ENCODE peak calls at places on chromosomes 7 and 10, in four cellular contexts. One of them, this sample, is unnamed.

GRCh38 chr7:130114776-130115175 is 44.4 kb downstream of the KLHDC10 start:
- DNase-seq in A549: no peak
- DNase-seq in prostate gland: no peak
- DNase-seq in ovary: no peak
- DNase-seq in this sample: no peak

GRCh38 chr7:96093435-96093834 is 228.5 kb downstream of the SLC25A13 start:
- DNase-seq in A549: no peak
- DNase-seq in prostate gland: no peak
- DNase-seq in ovary: no peak
- DNase-seq in this sample: no peak

GRCh38 chr10:122911889-122912484 is 1.6 kb downstream of the FAM24A start:
- DNase-seq in A549: peak; percentile 34
- DNase-seq in prostate gland: peak; percentile 8
- DNase-seq in ovary: no peak
- DNase-seq in this sample: no peak

GRCh38 chr10:79463578-79464496 is 18.4 kb upstream of the ZCCHC24 start:
- DNase-seq in A549: no peak
- DNase-seq in prostate gland: no peak
- DNase-seq in ovary: no peak
- DNase-seq in this sample: no peak

GRCh38 chr7:101232141-101232821 is 5.3 kb downstream of the CLDN15 start:
- DNase-seq in A549: no peak
- DNase-seq in prostate gland: peak; percentile 59
- DNase-seq in ovary: no peak
- DNase-seq in this sample: no peak

GRCh38 chr10:75283150-75284096 is 47.7 kb upstream of the COMTD1 start:
- DNase-seq in A549: no peak
- DNase-seq in prostate gland: peak; percentile 54
- DNase-seq in ovary: peak; percentile 55
- DNase-seq in this sample: peak; percentile 25

GRCh38 chr10:110076559-110077318 is 69.0 kb downstream of the ADD3 start:
- DNase-seq in A549: no peak
- DNase-seq in prostate gland: peak; percentile 8
- DNase-seq in ovary: no peak
- DNase-seq in this sample: no peak

GRCh38 chr7:159211540-159212182 is 67.0 kb upstream of the VIPR2 start:
- DNase-seq in A549: no peak
- DNase-seq in prostate gland: no peak
- DNase-seq in ovary: no peak
- DNase-seq in this sample: no peak

DNA sequence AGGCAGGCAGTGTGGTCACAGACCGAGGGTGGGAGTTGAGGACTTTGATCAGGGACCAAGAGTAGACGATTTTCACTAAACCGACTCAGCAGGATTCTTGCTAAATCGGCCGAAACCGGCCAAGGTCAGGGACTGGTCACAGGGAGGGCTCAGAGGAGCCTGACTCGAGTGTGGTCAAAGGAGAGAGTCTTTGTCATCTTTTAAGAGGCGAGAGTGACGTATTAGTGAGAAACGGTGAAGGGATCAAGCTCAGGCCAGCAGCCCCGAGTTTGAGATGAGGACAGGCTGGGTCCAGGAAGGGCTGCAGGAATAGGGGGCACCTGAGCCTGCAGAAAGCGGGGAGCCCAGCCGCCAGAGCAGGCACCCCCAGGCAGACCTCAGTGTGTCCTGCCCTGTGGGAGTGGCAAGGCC is 41.6 kb upstream of the FAM20C start:
- DNase-seq in A549: no peak
- DNase-seq in prostate gland: no peak
- DNase-seq in ovary: peak; percentile 29
- DNase-seq in this sample: no peak
- H3K4me3 ChIP-seq in A549: no peak overlapping the region
- H3K4me3 ChIP-seq in prostate gland: no peak overlapping the region
- H3K4me3 ChIP-seq in ovary: no peak overlapping the region
- H3K4me3 ChIP-seq in this sample: no peak overlapping the region

GRCh38 chr10:23358357-23358756 is 13.8 kb upstream of the C10orf67 start:
- DNase-seq in A549: no peak
- DNase-seq in prostate gland: no peak
- DNase-seq in ovary: no peak
- DNase-seq in this sample: no peak
- TF ChIP-seq CTCF in A549: no peak
- TF ChIP-seq CTCF in prostate gland: no peak
- TF ChIP-seq CTCF in ovary: no peak
- TF ChIP-seq CTCF in this sample: peak; percentile 17

DNA sequence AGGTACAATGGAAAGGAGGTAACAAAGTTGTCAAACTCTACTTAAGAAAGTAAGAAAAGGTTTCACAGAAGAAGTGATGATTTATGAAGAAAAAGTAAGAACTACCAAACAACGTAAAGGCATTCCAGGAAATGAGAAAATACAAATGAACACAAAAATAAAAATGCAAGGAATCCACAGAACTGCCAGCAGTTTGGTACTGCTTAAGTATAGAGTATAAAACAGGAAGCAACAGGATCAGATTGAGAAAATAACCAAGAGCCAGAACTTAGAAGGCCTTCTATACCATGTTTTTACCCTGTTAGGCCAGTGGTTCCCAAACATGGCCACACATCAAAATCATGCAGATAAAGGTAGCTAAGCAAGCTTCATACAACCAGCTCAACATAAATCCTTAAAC is 9.2 kb downstream of the NDUFA5 start:
- DNase-seq in A549: no peak
- DNase-seq in prostate gland: no peak
- DNase-seq in ovary: no peak
- DNase-seq in this sample: no peak
- H3K4me3 ChIP-seq in A549: no peak overlapping the region
- H3K4me3 ChIP-seq in prostate gland: no peak overlapping the region
- H3K4me3 ChIP-seq in ovary: no peak overlapping the region
- H3K4me3 ChIP-seq in this sample: no peak overlapping the region

DNA sequence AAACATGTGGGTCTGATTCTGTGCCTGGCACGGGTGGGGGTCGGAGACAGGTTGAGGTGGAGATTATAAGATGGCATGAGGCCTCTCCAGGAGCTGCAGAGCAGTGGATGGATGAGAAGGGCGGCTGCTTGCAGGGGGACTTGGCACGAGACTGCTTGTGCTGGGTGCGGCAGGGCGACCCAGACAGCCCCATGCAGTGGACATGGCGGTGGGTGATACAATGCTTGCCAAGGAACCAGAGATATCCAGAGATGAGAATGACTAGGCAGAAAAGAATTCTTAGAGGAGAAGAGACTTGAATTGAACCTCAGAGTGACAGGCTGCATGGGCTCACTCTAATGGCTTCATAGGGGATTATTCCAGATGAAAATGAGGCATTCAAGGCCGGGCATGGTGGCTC is 145.4 kb downstream of the NEURL1 start:
- DNase-seq in A549: no peak
- DNase-seq in prostate gland: no peak
- DNase-seq in ovary: no peak
- DNase-seq in this sample: no peak
- TF ChIP-seq CTCF in A549: no peak
- TF ChIP-seq CTCF in prostate gland: no peak
- TF ChIP-seq CTCF in ovary: no peak
- TF ChIP-seq CTCF in this sample: no peak

DNA sequence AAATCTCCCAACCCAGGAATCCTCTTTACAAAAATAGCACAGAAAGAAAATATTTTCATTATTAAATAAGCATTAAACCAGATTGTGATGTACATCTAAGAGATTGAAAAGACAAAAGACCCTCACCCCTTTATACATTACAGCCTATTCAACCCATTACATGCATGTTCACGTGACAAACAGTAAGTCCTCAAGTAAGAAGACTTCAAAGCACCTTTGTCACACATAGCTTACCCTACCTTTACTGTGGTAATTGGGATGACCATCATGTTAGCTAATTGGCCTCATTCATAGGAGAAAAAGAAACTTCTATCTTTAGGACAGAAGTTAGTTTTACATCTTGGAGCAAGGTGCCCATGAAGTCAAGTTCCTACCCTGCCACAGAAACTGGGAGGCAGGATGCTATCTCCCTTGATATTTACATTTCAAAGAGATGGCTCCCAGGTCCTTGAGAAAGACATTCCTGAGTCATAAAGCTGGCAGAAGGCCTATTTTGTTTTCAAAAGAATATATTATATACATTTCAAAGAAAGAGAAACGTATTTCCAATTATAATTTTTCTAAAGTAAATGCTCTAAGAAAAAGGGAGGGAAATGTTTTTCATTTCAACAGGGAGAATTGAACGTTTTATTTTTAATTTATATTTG is 48.1 kb downstream of the GNAI1 start:
- DNase-seq in A549: no peak
- DNase-seq in prostate gland: no peak
- DNase-seq in ovary: no peak
- DNase-seq in this sample: no peak
- H3K4me3 ChIP-seq in A549: no peak overlapping the region
- H3K4me3 ChIP-seq in prostate gland: no peak overlapping the region
- H3K4me3 ChIP-seq in ovary: no peak overlapping the region
- H3K4me3 ChIP-seq in this sample: no peak overlapping the region

DNA sequence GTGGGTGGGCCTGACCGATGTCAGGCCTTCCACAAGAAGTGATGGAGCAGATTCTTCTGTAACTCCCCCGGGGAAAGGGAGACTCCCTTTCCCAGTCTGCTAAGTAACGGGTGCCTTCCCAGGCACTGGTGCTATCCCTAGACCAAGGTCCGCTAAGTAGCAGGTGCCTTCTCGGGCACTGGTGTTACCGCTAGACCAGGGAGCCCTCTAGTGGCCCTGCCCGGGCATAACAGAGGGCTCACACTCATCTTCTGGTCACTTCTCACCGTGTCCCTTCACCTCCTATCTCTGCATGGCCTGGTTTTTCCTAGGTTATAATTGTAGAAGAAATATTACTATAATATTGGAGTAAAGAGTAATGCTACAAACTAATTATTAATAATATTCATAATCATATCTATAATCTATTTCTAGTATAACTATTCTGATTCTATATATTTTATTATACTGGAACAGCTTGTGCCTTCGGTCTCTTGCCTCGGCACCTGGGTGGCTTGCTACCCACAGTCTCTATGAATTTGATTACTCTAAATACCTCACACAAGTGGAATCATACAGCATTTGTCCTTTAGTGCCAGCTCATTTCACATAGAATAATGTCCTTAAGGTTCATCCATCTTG is 1378.7 kb downstream of the XPNPEP1 start:
- DNase-seq in A549: peak; percentile 1
- DNase-seq in prostate gland: peak; percentile 31
- DNase-seq in ovary: no peak
- DNase-seq in this sample: peak; percentile 33
- TF ChIP-seq CTCF in A549: peak; percentile 67
- TF ChIP-seq CTCF in prostate gland: peak; percentile 55
- TF ChIP-seq CTCF in ovary: no peak
- TF ChIP-seq CTCF in this sample: peak; percentile 86

DNA sequence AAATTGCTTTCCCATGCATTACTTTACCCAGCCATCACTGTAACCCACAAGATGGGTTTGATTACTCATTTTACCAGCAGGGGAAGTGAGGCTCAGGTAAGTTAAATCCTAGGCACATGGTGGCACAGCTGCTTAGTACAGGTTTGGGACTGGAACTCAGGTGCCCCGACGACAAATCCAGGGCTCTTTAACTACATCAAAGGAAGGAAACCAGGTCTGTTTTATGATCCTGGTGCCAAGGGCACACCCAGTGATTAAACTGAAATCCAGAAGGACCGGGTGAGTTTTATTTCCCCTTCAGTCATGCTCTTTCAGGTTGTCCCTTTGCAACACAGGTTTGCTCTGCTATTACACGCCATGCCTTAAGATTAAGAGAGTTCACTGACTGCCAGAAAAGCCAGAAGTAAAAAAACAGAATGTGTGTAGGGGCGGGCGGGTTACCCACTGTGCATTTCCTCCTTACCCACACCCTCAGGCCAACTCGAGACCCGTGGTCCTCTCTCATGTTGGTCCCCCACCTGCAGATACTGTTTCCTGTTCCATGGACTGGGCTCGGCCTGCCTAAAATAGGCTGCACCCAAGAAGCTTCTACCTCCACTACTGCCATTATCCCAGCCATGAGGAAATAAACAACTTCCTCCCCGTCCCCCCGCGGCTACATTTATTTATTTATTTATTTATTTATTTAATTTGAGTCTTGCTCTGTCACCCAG is 55.2 kb upstream of the KDM7A start:
- DNase-seq in A549: no peak
- DNase-seq in prostate gland: peak; percentile 79
- DNase-seq in ovary: no peak
- DNase-seq in this sample: no peak
- H3K4me3 ChIP-seq in A549: peak overlapping the region; percentile 57
- H3K4me3 ChIP-seq in prostate gland: peak overlapping the region; percentile 46
- H3K4me3 ChIP-seq in ovary: peak overlapping the region; percentile 33
- H3K4me3 ChIP-seq in this sample: peak overlapping the region; percentile 74

GRCh38 chr7:91291902-91292301 is 27.7 kb downstream of the FZD1 start:
- DNase-seq in A549: no peak
- DNase-seq in prostate gland: no peak
- DNase-seq in ovary: no peak
- DNase-seq in this sample: no peak
- TF ChIP-seq CTCF in A549: no peak
- TF ChIP-seq CTCF in prostate gland: no peak
- TF ChIP-seq CTCF in ovary: no peak
- TF ChIP-seq CTCF in this sample: no peak

DNA sequence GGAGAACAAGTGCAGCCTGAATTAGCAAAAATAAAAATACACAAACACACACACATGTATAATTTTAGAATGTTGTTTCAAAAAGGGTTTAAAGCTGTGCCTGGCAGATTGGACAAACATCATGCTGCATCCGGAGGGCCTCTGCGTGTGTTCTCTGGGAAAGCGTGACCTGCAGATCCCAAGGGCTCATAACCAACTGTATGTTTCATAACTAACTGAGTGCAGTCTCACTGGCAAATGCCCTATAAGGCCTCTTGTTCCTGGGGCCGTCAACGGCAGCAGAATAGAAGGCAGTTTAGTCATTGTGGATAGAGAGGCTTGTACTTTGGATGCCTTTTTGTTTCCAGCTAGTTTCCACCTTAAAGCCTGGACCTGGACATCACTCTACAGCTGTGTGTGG is 243.8 kb upstream of the KIAA1217 start:
- DNase-seq in A549: no peak
- DNase-seq in prostate gland: no peak
- DNase-seq in ovary: no peak
- DNase-seq in this sample: no peak
- H3K4me3 ChIP-seq in A549: no peak overlapping the region
- H3K4me3 ChIP-seq in prostate gland: no peak overlapping the region
- H3K4me3 ChIP-seq in ovary: no peak overlapping the region
- H3K4me3 ChIP-seq in this sample: no peak overlapping the region